ENCODE peak calls at places on chromosomes 6 and 20, in seven cellular contexts. One of them, this sample, is unnamed. For H3K4me1, the result is how much of the 10 kb centered on the place peaks cover.

GRCh38 chr6:28393912-28394662 is 5.5 kb downstream of the ZSCAN12 start:
- DNase-seq in Peyer's patch: no peak
- DNase-seq in left lung: no peak
- DNase-seq in adrenal gland: no peak
- DNase-seq in breast epithelium: no peak
- DNase-seq in effector memory CD4-positive, alpha-beta T cell: no peak
- DNase-seq in tibial artery: no peak
- DNase-seq in this sample: no peak

GRCh38 chr20:25341716-25342680 is 48.6 kb downstream of the ABHD12 start:
- DNase-seq in left lung: no peak
- DNase-seq in tibial artery: no peak
- DNase-seq in Peyer's patch: no peak
- DNase-seq in adrenal gland: no peak
- DNase-seq in breast epithelium: no peak
- DNase-seq in effector memory CD4-positive, alpha-beta T cell: no peak
- DNase-seq in this sample: no peak

GRCh38 chr6:170405311-170405975 is 98.9 kb downstream of the FAM120B start:
- DNase-seq in tibial artery: no peak
- DNase-seq in Peyer's patch: no peak
- DNase-seq in effector memory CD4-positive, alpha-beta T cell: no peak
- DNase-seq in adrenal gland: no peak
- DNase-seq in left lung: no peak
- DNase-seq in breast epithelium: no peak
- DNase-seq in this sample: no peak

GRCh38 chr6:1371933-1372332 is 17.4 kb upstream of the FOXF2 start:
- DNase-seq in left lung: no peak
- DNase-seq in tibial artery: no peak
- DNase-seq in breast epithelium: no peak
- DNase-seq in adrenal gland: no peak
- DNase-seq in effector memory CD4-positive, alpha-beta T cell: no peak
- DNase-seq in Peyer's patch: no peak
- DNase-seq in this sample: no peak

GRCh38 chr6:112234596-112234995 is 19.8 kb downstream of the LAMA4 start:
- DNase-seq in adrenal gland: no peak
- DNase-seq in breast epithelium: no peak
- DNase-seq in effector memory CD4-positive, alpha-beta T cell: no peak
- DNase-seq in Peyer's patch: no peak
- DNase-seq in tibial artery: no peak
- DNase-seq in left lung: no peak
- DNase-seq in this sample: no peak

GRCh38 chr20:64159711-64160110 is 4.5 kb upstream of the MYT1 start:
- DNase-seq in left lung: peak
- DNase-seq in adrenal gland: no peak
- DNase-seq in Peyer's patch: no peak
- DNase-seq in effector memory CD4-positive, alpha-beta T cell: no peak
- DNase-seq in tibial artery: no peak
- DNase-seq in breast epithelium: no peak
- DNase-seq in this sample: peak

GRCh38 chr6:14930366-14930989 is 315.4 kb upstream of the JARID2 start:
- DNase-seq in left lung: no peak
- DNase-seq in Peyer's patch: no peak
- DNase-seq in adrenal gland: no peak
- DNase-seq in effector memory CD4-positive, alpha-beta T cell: no peak
- DNase-seq in breast epithelium: no peak
- DNase-seq in tibial artery: no peak
- DNase-seq in this sample: no peak

GRCh38 chr20:37204056-37204455 is 24.7 kb upstream of the MROH8 start:
- DNase-seq in adrenal gland: peak
- DNase-seq in left lung: no peak
- DNase-seq in effector memory CD4-positive, alpha-beta T cell: no peak
- DNase-seq in breast epithelium: no peak
- DNase-seq in tibial artery: no peak
- DNase-seq in Peyer's patch: no peak
- DNase-seq in this sample: no peak

GRCh38 chr6:44563397-44563796 is 175.9 kb downstream of the CDC5L start:
- DNase-seq in adrenal gland: peak
- DNase-seq in effector memory CD4-positive, alpha-beta T cell: no peak
- DNase-seq in breast epithelium: no peak
- DNase-seq in left lung: no peak
- DNase-seq in tibial artery: no peak
- DNase-seq in Peyer's patch: no peak
- DNase-seq in this sample: no peak

GRCh38 chr20:61185841-61186601 is 66.0 kb upstream of the CDH4 start:
- DNase-seq in Peyer's patch: no peak
- DNase-seq in breast epithelium: peak
- DNase-seq in tibial artery: no peak
- DNase-seq in adrenal gland: no peak
- DNase-seq in effector memory CD4-positive, alpha-beta T cell: no peak
- DNase-seq in left lung: no peak
- DNase-seq in this sample: peak

GRCh38 chr6:14270925-14271791 is 153.6 kb downstream of the CD83 start:
- DNase-seq in breast epithelium: no peak
- DNase-seq in adrenal gland: no peak
- DNase-seq in left lung: no peak
- DNase-seq in effector memory CD4-positive, alpha-beta T cell: no peak
- DNase-seq in Peyer's patch: no peak
- DNase-seq in tibial artery: no peak
- DNase-seq in this sample: no peak

GRCh38 chr6:99349620-99350141 is at the start of gene FAXC:
- DNase-seq in breast epithelium: peak
- DNase-seq in tibial artery: no peak
- DNase-seq in left lung: peak
- DNase-seq in effector memory CD4-positive, alpha-beta T cell: no peak
- DNase-seq in Peyer's patch: no peak
- DNase-seq in adrenal gland: peak
- DNase-seq in this sample: peak

GRCh38 chr6:22544469-22544868 is 24.9 kb upstream of the HDGFL1 start:
- DNase-seq in Peyer's patch: no peak
- DNase-seq in left lung: no peak
- DNase-seq in effector memory CD4-positive, alpha-beta T cell: no peak
- DNase-seq in tibial artery: no peak
- DNase-seq in adrenal gland: no peak
- DNase-seq in breast epithelium: no peak
- DNase-seq in this sample: no peak

GRCh38 chr6:27582928-27583725 is 110.2 kb upstream of the ZNF184 start:
- DNase-seq in left lung: no peak
- DNase-seq in adrenal gland: no peak
- DNase-seq in effector memory CD4-positive, alpha-beta T cell: no peak
- DNase-seq in Peyer's patch: no peak
- DNase-seq in tibial artery: no peak
- DNase-seq in breast epithelium: no peak
- DNase-seq in this sample: no peak

GRCh38 chr6:3509326-3509725 is 52.5 kb upstream of the SLC22A23 start:
- DNase-seq in tibial artery: no peak
- DNase-seq in Peyer's patch: no peak
- DNase-seq in effector memory CD4-positive, alpha-beta T cell: no peak
- DNase-seq in adrenal gland: no peak
- DNase-seq in left lung: no peak
- DNase-seq in breast epithelium: no peak
- DNase-seq in this sample: no peak

GRCh38 chr6:308768-309167 is 16.5 kb downstream of the DUSP22 start:
- DNase-seq in breast epithelium: no peak
- DNase-seq in effector memory CD4-positive, alpha-beta T cell: no peak
- DNase-seq in left lung: no peak
- DNase-seq in Peyer's patch: no peak
- DNase-seq in adrenal gland: no peak
- DNase-seq in tibial artery: no peak
- DNase-seq in this sample: no peak

GRCh38 chr6:307874-308273 is 15.6 kb downstream of the DUSP22 start:
- DNase-seq in tibial artery: no peak
- DNase-seq in breast epithelium: no peak
- DNase-seq in left lung: no peak
- DNase-seq in effector memory CD4-positive, alpha-beta T cell: no peak
- DNase-seq in Peyer's patch: no peak
- DNase-seq in adrenal gland: no peak
- DNase-seq in this sample: no peak

GRCh38 chr6:307065-307814 is 15.0 kb downstream of the DUSP22 start:
- DNase-seq in adrenal gland: no peak
- DNase-seq in breast epithelium: no peak
- DNase-seq in left lung: peak
- DNase-seq in tibial artery: peak
- DNase-seq in effector memory CD4-positive, alpha-beta T cell: no peak
- DNase-seq in Peyer's patch: no peak
- DNase-seq in this sample: no peak

GRCh38 chr6:309947-310346 is 17.7 kb downstream of the DUSP22 start:
- DNase-seq in effector memory CD4-positive, alpha-beta T cell: no peak
- DNase-seq in breast epithelium: no peak
- DNase-seq in Peyer's patch: no peak
- DNase-seq in tibial artery: no peak
- DNase-seq in adrenal gland: no peak
- DNase-seq in left lung: peak
- DNase-seq in this sample: no peak

GRCh38 chr6:308307-308706 is 16.0 kb downstream of the DUSP22 start:
- DNase-seq in left lung: no peak
- DNase-seq in effector memory CD4-positive, alpha-beta T cell: no peak
- DNase-seq in Peyer's patch: no peak
- DNase-seq in tibial artery: no peak
- DNase-seq in breast epithelium: no peak
- DNase-seq in adrenal gland: no peak
- DNase-seq in this sample: no peak
- H3K4me1 ChIP-seq in left lung: under half
- H3K4me1 ChIP-seq in effector memory CD4-positive, alpha-beta T cell: under half
- H3K4me1 ChIP-seq in Peyer's patch: under half
- H3K4me1 ChIP-seq in tibial artery: under half
- H3K4me1 ChIP-seq in breast epithelium: under half
- H3K4me1 ChIP-seq in adrenal gland: under half
- H3K4me1 ChIP-seq in this sample: under half

DNA sequence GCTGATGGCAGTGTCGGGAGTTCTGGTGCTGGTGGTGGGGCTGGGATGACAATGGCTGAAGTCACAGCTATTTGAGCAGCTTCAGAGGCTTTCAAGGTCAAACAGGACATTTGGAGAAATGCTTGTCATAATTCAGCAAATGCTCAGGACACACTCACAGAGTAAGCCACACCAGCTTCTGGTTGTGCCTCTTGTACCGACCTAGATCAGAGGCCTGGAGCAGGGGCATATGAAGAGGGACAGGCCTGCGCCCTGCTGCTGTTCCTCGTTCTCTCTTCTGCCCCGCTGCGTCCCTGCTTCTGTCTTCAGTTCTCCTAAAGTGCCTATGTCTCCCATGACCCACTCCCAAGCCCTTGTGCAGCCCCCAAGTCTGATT is 893 bp upstream of the PGC start:
- DNase-seq in Peyer's patch: no peak
- DNase-seq in left lung: no peak
- DNase-seq in adrenal gland: no peak
- DNase-seq in tibial artery: no peak
- DNase-seq in breast epithelium: no peak
- DNase-seq in effector memory CD4-positive, alpha-beta T cell: no peak
- DNase-seq in this sample: no peak
- H3K4me1 ChIP-seq in Peyer's patch: under half
- H3K4me1 ChIP-seq in left lung: under half
- H3K4me1 ChIP-seq in adrenal gland: under half
- H3K4me1 ChIP-seq in tibial artery: under half
- H3K4me1 ChIP-seq in breast epithelium: under half
- H3K4me1 ChIP-seq in effector memory CD4-positive, alpha-beta T cell: under half
- H3K4me1 ChIP-seq in this sample: under half

GRCh38 chr6:36200154-36200891 is 3.8 kb downstream of the BRPF3 start:
- DNase-seq in effector memory CD4-positive, alpha-beta T cell: no peak
- DNase-seq in tibial artery: no peak
- DNase-seq in left lung: no peak
- DNase-seq in adrenal gland: no peak
- DNase-seq in breast epithelium: no peak
- DNase-seq in Peyer's patch: no peak
- DNase-seq in this sample: no peak
- H3K4me1 ChIP-seq in effector memory CD4-positive, alpha-beta T cell: half or more
- H3K4me1 ChIP-seq in tibial artery: under half
- H3K4me1 ChIP-seq in left lung: under half
- H3K4me1 ChIP-seq in adrenal gland: under half
- H3K4me1 ChIP-seq in breast epithelium: under half
- H3K4me1 ChIP-seq in Peyer's patch: under half
- H3K4me1 ChIP-seq in this sample: under half

DNA sequence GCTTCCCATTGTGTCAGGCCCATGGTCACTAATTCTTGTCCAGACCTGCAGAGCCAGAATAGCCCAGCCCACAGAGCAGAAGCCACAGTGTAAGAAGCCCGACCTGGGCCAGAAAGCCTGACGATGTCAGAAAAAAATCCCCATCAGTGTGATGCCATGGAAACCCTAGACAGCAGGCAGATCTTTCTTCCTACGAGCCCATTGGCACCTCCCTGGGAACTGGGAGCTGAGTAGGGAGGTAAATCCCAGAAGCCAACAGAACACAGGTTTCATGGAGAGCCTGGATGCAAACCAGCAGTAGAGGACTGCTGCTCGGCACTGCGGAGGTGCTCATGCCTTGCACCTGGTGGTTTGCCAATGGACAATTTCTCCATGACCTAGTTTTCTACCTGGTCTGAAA is 82.2 kb upstream of the SLC22A16 start:
- DNase-seq in Peyer's patch: no peak
- DNase-seq in adrenal gland: no peak
- DNase-seq in breast epithelium: no peak
- DNase-seq in effector memory CD4-positive, alpha-beta T cell: no peak
- DNase-seq in tibial artery: no peak
- DNase-seq in left lung: no peak
- DNase-seq in this sample: no peak
- H3K4me1 ChIP-seq in Peyer's patch: under half
- H3K4me1 ChIP-seq in adrenal gland: under half
- H3K4me1 ChIP-seq in breast epithelium: under half
- H3K4me1 ChIP-seq in effector memory CD4-positive, alpha-beta T cell: under half
- H3K4me1 ChIP-seq in tibial artery: under half
- H3K4me1 ChIP-seq in left lung: under half
- H3K4me1 ChIP-seq in this sample: under half

DNA sequence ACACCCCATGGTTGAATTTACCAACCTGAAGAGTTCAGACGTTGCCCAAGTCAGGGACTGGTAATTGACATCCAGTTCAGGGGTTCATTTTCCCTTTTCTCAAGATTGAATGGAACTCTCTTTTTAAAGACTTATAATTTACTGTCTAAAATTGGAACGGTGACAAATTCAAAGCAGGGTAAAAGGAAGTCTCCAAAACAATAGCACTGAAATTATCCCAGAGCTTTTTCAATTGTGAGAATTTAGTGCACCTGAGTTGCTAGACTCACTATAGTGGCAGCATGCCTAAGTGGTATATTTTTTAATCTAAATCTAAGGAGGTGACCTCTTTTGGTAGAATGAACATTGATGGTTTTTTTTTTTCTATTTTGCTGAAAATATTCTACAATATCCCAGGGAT is 90.9 kb upstream of the PREP start:
- DNase-seq in adrenal gland: no peak
- DNase-seq in breast epithelium: no peak
- DNase-seq in left lung: no peak
- DNase-seq in Peyer's patch: no peak
- DNase-seq in tibial artery: no peak
- DNase-seq in effector memory CD4-positive, alpha-beta T cell: no peak
- DNase-seq in this sample: no peak
- H3K4me1 ChIP-seq in adrenal gland: under half
- H3K4me1 ChIP-seq in breast epithelium: under half
- H3K4me1 ChIP-seq in left lung: under half
- H3K4me1 ChIP-seq in Peyer's patch: under half
- H3K4me1 ChIP-seq in tibial artery: under half
- H3K4me1 ChIP-seq in effector memory CD4-positive, alpha-beta T cell: under half
- H3K4me1 ChIP-seq in this sample: under half

GRCh38 chr6:52283111-52283510 is 1.4 kb downstream of the MCM3 start:
- DNase-seq in adrenal gland: no peak
- DNase-seq in effector memory CD4-positive, alpha-beta T cell: no peak
- DNase-seq in breast epithelium: no peak
- DNase-seq in left lung: no peak
- DNase-seq in Peyer's patch: no peak
- DNase-seq in tibial artery: no peak
- DNase-seq in this sample: no peak
- H3K4me1 ChIP-seq in adrenal gland: under half
- H3K4me1 ChIP-seq in effector memory CD4-positive, alpha-beta T cell: under half
- H3K4me1 ChIP-seq in breast epithelium: under half
- H3K4me1 ChIP-seq in left lung: under half
- H3K4me1 ChIP-seq in Peyer's patch: under half
- H3K4me1 ChIP-seq in tibial artery: under half
- H3K4me1 ChIP-seq in this sample: under half